ENCODE peak calls at places on chromosomes 6 and 20, in five cellular contexts. E is pancreas, K is foreskin fibroblast, B is BE2C, L is heart left ventricle. O is an unnamed sample.

GRCh38 chr6:37007340-37008043 is 2.0 kb downstream of the FGD2 start:
- DNase-seq in E (no peak), K (no peak), B (no peak), L (no peak), O (no peak)

GRCh38 chr6:128498244-128498643 is 22.2 kb downstream of the PTPRK start:
- DNase-seq in E (no peak), K (no peak), B (no peak), L (no peak), O (no peak)

GRCh38 chr6:118808794-118809668 is 84.9 kb upstream of the ASF1A start:
- DNase-seq in E (no peak), K (no peak), B (no peak), L (no peak), O (no peak)

GRCh38 chr6:41464481-41464880 is 81.7 kb upstream of the FOXP4 start:
- DNase-seq in E (no peak), K (no peak), B (no peak), L (no peak), O (no peak)

GRCh38 chr20:63151554-63152321 is 64.2 kb downstream of the YTHDF1 start:
- DNase-seq in E (no peak), K (peak), B (peak), L (peak), O (no peak)

GRCh38 chr6:34912715-34913464 is 23.8 kb downstream of the ANKS1A start:
- DNase-seq in E (no peak), K (peak), B (no peak), L (no peak), O (no peak)

GRCh38 chr20:32059189-32059588 is 7.1 kb downstream of the HCK start:
- DNase-seq in E (no peak), K (no peak), B (no peak), L (no peak), O (no peak)

GRCh38 chr6:7390218-7390878 is 740 bp downstream of the RIOK1 start:
- DNase-seq in E (no peak), K (peak), B (no peak), L (no peak), O (no peak)

GRCh38 chr20:19211252-19211651 is 1.2 kb upstream of the SLC24A3 start:
- DNase-seq in E (no peak), K (no peak), B (no peak), L (no peak), O (no peak)

GRCh38 chr20:40134176-40134575 is 554.9 kb downstream of the MAFB start:
- DNase-seq in E (no peak), K (no peak), B (peak), L (no peak), O (no peak)

GRCh38 chr20:37142708-37143107 is 36.4 kb upstream of the RPN2 start:
- DNase-seq in E (no peak), K (no peak), B (no peak), L (no peak), O (no peak)

GRCh38 chr6:93120154-93120742 is 299.1 kb downstream of the EPHA7 start:
- DNase-seq in E (no peak), K (no peak), B (no peak), L (no peak), O (no peak)

GRCh38 chr6:107115695-107116327 is 496 bp upstream of the BEND3 start:
- DNase-seq in E (peak), K (peak), B (peak), L (peak), O (no peak)

GRCh38 chr6:7646394-7646793 is 56.4 kb downstream of the SNRNP48 start:
- DNase-seq in E (no peak), K (peak), B (no peak), L (no peak), O (no peak)

GRCh38 chr6:57193177-57193576 is 21.1 kb downstream of the BAG2 start:
- DNase-seq in E (no peak), K (peak), B (no peak), L (no peak), O (no peak)

GRCh38 chr6:72783035-72783434 is 161.2 kb downstream of the KCNQ5 start:
- DNase-seq in E (no peak), K (peak), B (no peak), L (no peak), O (no peak)

GRCh38 chr6:64383277-64383676 is 747.7 kb downstream of the PHF3 start:
- DNase-seq in E (no peak), K (no peak), B (no peak), L (no peak), O (no peak)

GRCh38 chr6:109793793-109794192 is 102.7 kb downstream of the FIG4 start:
- DNase-seq in E (peak), K (peak), B (no peak), L (peak), O (peak)

GRCh38 chr6:125022391-125022989 is 60.3 kb downstream of the RNF217 start:
- DNase-seq in E (no peak), K (peak), B (no peak), L (peak), O (no peak)

GRCh38 chr6:46221221-46221793 is 50.5 kb upstream of the ENPP5 start:
- DNase-seq in E (no peak), K (peak), B (no peak), L (no peak), O (peak)

GRCh38 chr6:123016431-123017110 is 20.5 kb downstream of the CLVS2 start:
- DNase-seq in E (peak), K (no peak), B (no peak), L (no peak), O (no peak)

GRCh38 chr6:24768361-24768760 is 6.4 kb upstream of the GMNN start:
- DNase-seq in E (no peak), K (peak), B (no peak), L (no peak), O (no peak)

GRCh38 chr20:62710221-62710885 is 1.7 kb downstream of the NTSR1 start:
- DNase-seq in E (no peak), K (no peak), B (no peak), L (no peak), O (no peak)

GRCh38 chr20:62737971-62738881 is 29.6 kb downstream of the NTSR1 start:
- DNase-seq in E (no peak), K (no peak), B (peak), L (no peak), O (no peak)

GRCh38 chr6:157885876-157886275 is 62.8 kb downstream of the SNX9 start:
- DNase-seq in E (no peak), K (no peak), B (no peak), L (no peak), O (no peak)

DNA sequence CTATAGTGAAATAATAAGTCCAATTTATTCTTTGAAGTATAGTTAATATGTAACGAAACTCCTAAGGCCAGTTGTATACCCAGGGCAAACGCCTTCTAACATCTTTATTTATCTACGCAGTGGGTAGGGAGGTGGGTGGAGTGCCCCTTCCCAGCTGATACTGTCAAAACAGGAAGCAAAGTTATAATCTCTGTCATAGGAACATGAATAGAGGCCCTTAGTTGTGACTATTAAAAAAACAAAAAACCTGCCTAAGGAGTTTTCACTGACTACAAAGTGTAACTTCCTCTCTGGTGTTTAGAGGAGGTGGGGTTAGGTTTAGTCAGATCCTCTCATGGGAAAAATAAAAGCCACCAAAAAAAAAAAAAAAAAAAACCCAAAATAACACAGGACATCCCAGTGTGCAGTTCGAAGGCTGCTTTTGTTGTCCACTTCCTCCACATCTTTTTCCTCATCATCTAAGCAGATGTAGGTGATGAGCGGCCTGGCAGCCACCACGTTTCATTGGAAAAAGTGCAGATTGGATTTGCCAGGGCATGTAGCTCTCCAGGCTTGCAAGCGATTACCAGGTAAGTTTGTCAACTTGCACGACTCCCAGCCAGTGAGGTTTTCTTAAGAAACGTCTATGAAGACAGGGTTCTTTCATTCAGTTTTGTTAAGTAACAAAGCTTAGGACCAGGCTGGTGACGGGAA is 58.7 kb downstream of the UTRN start:
- DNase-seq in E (peak), K (no peak), B (no peak), L (peak), O (peak)
- H3K4me3 ChIP-seq in E (no peak), K (no peak), B (no peak), L (peak), O (no peak)

GRCh38 chr20:52448513-52448912 is 256.9 kb upstream of the ZFP64 start:
- DNase-seq in E (no peak), K (no peak), B (no peak), L (no peak), O (no peak)

GRCh38 chr20:52446421-52447231 is 255.0 kb upstream of the ZFP64 start:
- DNase-seq in E (no peak), K (no peak), B (peak), L (no peak), O (no peak)

GRCh38 chr20:52441708-52442107 is 250.1 kb upstream of the ZFP64 start:
- DNase-seq in E (no peak), K (no peak), B (no peak), L (no peak), O (no peak)

DNA sequence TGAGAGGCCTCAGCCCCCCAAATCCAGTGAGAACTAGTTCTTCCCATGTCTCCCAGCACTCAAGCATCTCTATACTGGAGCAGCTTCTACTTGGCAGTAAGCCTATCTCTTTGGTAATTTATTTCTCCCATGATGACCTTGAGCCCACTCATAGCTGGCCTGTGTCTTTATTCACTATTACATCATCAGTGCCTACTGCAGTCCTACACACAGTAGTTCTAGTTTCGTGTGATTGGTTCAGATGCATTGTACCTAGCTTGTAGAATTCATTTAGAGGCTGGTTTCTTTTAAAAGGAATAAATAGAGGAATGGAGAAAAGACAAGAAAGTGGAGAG is 255.6 kb upstream of the ZFP64 start:
- DNase-seq in E (no peak), K (no peak), B (no peak), L (no peak), O (no peak)
- TF ChIP-seq CTCF in E (no peak), K (no peak), B (no peak), L (no peak), O (no peak)

GRCh38 chr6:153843420-153843819 is 195.6 kb upstream of the OPRM1 start:
- DNase-seq in E (no peak), K (no peak), B (no peak), L (no peak), O (no peak)

GRCh38 chr6:153842491-153842890 is 196.5 kb upstream of the OPRM1 start:
- DNase-seq in E (no peak), K (no peak), B (no peak), L (no peak), O (no peak)

GRCh38 chr6:153839992-153840603 is 198.9 kb upstream of the OPRM1 start:
- DNase-seq in E (no peak), K (no peak), B (no peak), L (no peak), O (no peak)
- H3K4me3 ChIP-seq in E (no peak), K (no peak), B (no peak), L (no peak), O (no peak)

GRCh38 chr20:20407891-20408805 is 40.2 kb downstream of the INSM1 start:
- DNase-seq in E (no peak), K (peak), B (peak), L (no peak), O (peak)
- TF ChIP-seq CTCF in E (no peak), K (peak), B (peak), L (no peak), O (peak)

GRCh38 chr6:32617751-32618150 is 19.5 kb upstream of the HLA-DQA1 start:
- DNase-seq in E (no peak), K (no peak), B (no peak), L (no peak), O (no peak)
- H3K4me3 ChIP-seq in E (no peak), K (no peak), B (no peak), L (no peak), O (no peak)

GRCh38 chr6:32154514-32155161 is 697 bp downstream of the PPT2 start:
- DNase-seq in E (peak), K (peak), B (peak), L (peak), O (peak)
- TF ChIP-seq CTCF in E (peak), K (peak), B (peak), L (peak), O (peak)

O was measured in LNCaP clone FGC.